ENCODE peak calls at places on chromosomes 12 and 14, in six cellular contexts. One of them, this sample, is unnamed.
A peak's percentile ranks its signal among the peaks of the same experiment; 100 is the strongest.

GRCh38 chr14:76812422-76813383 is at the start of gene ANGEL1:
- DNase-seq in SK-N-DZ: peak; percentile 87
- DNase-seq in stimulated activated CD8-positive, alpha-beta memory T cell treated with anti-CD3 and anti-CD28 coated beads, Interleukin-7, amount 100 ng/mL, for 4 hours: peak; percentile 94
- DNase-seq in Kasumi-1: peak; percentile 86
- DNase-seq in stimulated activated naive CD4-positive, alpha-beta T cell treated with Interleukin-2 at 50 U/mL for 16 hours: peak; percentile 95
- DNase-seq in HT1080: peak; percentile 91
- DNase-seq in this sample: peak; percentile 92

GRCh38 chr14:101888182-101888581 is 76.2 kb upstream of the DYNC1H1 start:
- DNase-seq in Kasumi-1: no peak
- DNase-seq in HT1080: no peak
- DNase-seq in SK-N-DZ: no peak
- DNase-seq in stimulated activated naive CD4-positive, alpha-beta T cell treated with Interleukin-2 at 50 U/mL for 16 hours: no peak
- DNase-seq in stimulated activated CD8-positive, alpha-beta memory T cell treated with anti-CD3 and anti-CD28 coated beads, Interleukin-7, amount 100 ng/mL, for 4 hours: no peak
- DNase-seq in this sample: no peak

GRCh38 chr12:59803735-59804134 is 207.9 kb downstream of the SLC16A7 start:
- DNase-seq in Kasumi-1: no peak
- DNase-seq in stimulated activated CD8-positive, alpha-beta memory T cell treated with anti-CD3 and anti-CD28 coated beads, Interleukin-7, amount 100 ng/mL, for 4 hours: no peak
- DNase-seq in HT1080: peak; percentile 13
- DNase-seq in SK-N-DZ: no peak
- DNase-seq in stimulated activated naive CD4-positive, alpha-beta T cell treated with Interleukin-2 at 50 U/mL for 16 hours: no peak
- DNase-seq in this sample: no peak

GRCh38 chr14:98173291-98173690 is 1098.7 kb downstream of the BCL11B start:
- DNase-seq in Kasumi-1: no peak
- DNase-seq in SK-N-DZ: no peak
- DNase-seq in stimulated activated naive CD4-positive, alpha-beta T cell treated with Interleukin-2 at 50 U/mL for 16 hours: no peak
- DNase-seq in HT1080: no peak
- DNase-seq in stimulated activated CD8-positive, alpha-beta memory T cell treated with anti-CD3 and anti-CD28 coated beads, Interleukin-7, amount 100 ng/mL, for 4 hours: peak; percentile 28
- DNase-seq in this sample: no peak

GRCh38 chr14:67738740-67739504 is 37.2 kb downstream of the RDH12 start:
- DNase-seq in SK-N-DZ: peak; percentile 46
- DNase-seq in stimulated activated naive CD4-positive, alpha-beta T cell treated with Interleukin-2 at 50 U/mL for 16 hours: no peak
- DNase-seq in HT1080: peak; percentile 87
- DNase-seq in Kasumi-1: no peak
- DNase-seq in stimulated activated CD8-positive, alpha-beta memory T cell treated with anti-CD3 and anti-CD28 coated beads, Interleukin-7, amount 100 ng/mL, for 4 hours: no peak
- DNase-seq in this sample: no peak

GRCh38 chr12:21416611-21417121 is 20.8 kb upstream of the PYROXD1 start:
- DNase-seq in stimulated activated naive CD4-positive, alpha-beta T cell treated with Interleukin-2 at 50 U/mL for 16 hours: no peak
- DNase-seq in stimulated activated CD8-positive, alpha-beta memory T cell treated with anti-CD3 and anti-CD28 coated beads, Interleukin-7, amount 100 ng/mL, for 4 hours: no peak
- DNase-seq in Kasumi-1: no peak
- DNase-seq in SK-N-DZ: no peak
- DNase-seq in HT1080: peak; percentile 42
- DNase-seq in this sample: no peak

GRCh38 chr12:78204926-78205325 is 374.2 kb downstream of the NAV3 start:
- DNase-seq in Kasumi-1: no peak
- DNase-seq in stimulated activated naive CD4-positive, alpha-beta T cell treated with Interleukin-2 at 50 U/mL for 16 hours: no peak
- DNase-seq in stimulated activated CD8-positive, alpha-beta memory T cell treated with anti-CD3 and anti-CD28 coated beads, Interleukin-7, amount 100 ng/mL, for 4 hours: no peak
- DNase-seq in HT1080: no peak
- DNase-seq in SK-N-DZ: no peak
- DNase-seq in this sample: no peak

GRCh38 chr14:36300337-36300736 is 20.1 kb downstream of the MBIP start:
- DNase-seq in SK-N-DZ: no peak
- DNase-seq in HT1080: peak; percentile 17
- DNase-seq in stimulated activated CD8-positive, alpha-beta memory T cell treated with anti-CD3 and anti-CD28 coated beads, Interleukin-7, amount 100 ng/mL, for 4 hours: no peak
- DNase-seq in Kasumi-1: no peak
- DNase-seq in stimulated activated naive CD4-positive, alpha-beta T cell treated with Interleukin-2 at 50 U/mL for 16 hours: no peak
- DNase-seq in this sample: no peak

GRCh38 chr14:40599726-40600125 is 1007.0 kb upstream of the LRFN5 start:
- DNase-seq in stimulated activated naive CD4-positive, alpha-beta T cell treated with Interleukin-2 at 50 U/mL for 16 hours: no peak
- DNase-seq in SK-N-DZ: no peak
- DNase-seq in stimulated activated CD8-positive, alpha-beta memory T cell treated with anti-CD3 and anti-CD28 coated beads, Interleukin-7, amount 100 ng/mL, for 4 hours: no peak
- DNase-seq in HT1080: peak; percentile 1
- DNase-seq in Kasumi-1: no peak
- DNase-seq in this sample: peak; percentile 4

GRCh38 chr12:29771786-29772185 is 12.0 kb downstream of the TMTC1 start:
- DNase-seq in stimulated activated naive CD4-positive, alpha-beta T cell treated with Interleukin-2 at 50 U/mL for 16 hours: no peak
- DNase-seq in stimulated activated CD8-positive, alpha-beta memory T cell treated with anti-CD3 and anti-CD28 coated beads, Interleukin-7, amount 100 ng/mL, for 4 hours: no peak
- DNase-seq in HT1080: no peak
- DNase-seq in SK-N-DZ: no peak
- DNase-seq in Kasumi-1: no peak
- DNase-seq in this sample: no peak

GRCh38 chr12:46101121-46101869 is 110.9 kb upstream of the SCAF11 start:
- DNase-seq in stimulated activated naive CD4-positive, alpha-beta T cell treated with Interleukin-2 at 50 U/mL for 16 hours: no peak
- DNase-seq in HT1080: peak; percentile 59
- DNase-seq in Kasumi-1: no peak
- DNase-seq in stimulated activated CD8-positive, alpha-beta memory T cell treated with anti-CD3 and anti-CD28 coated beads, Interleukin-7, amount 100 ng/mL, for 4 hours: no peak
- DNase-seq in SK-N-DZ: no peak
- DNase-seq in this sample: no peak

GRCh38 chr12:12331896-12332295 is 18.1 kb downstream of the MANSC1 start:
- DNase-seq in stimulated activated naive CD4-positive, alpha-beta T cell treated with Interleukin-2 at 50 U/mL for 16 hours: no peak
- DNase-seq in Kasumi-1: no peak
- DNase-seq in stimulated activated CD8-positive, alpha-beta memory T cell treated with anti-CD3 and anti-CD28 coated beads, Interleukin-7, amount 100 ng/mL, for 4 hours: no peak
- DNase-seq in SK-N-DZ: no peak
- DNase-seq in HT1080: no peak
- DNase-seq in this sample: no peak

GRCh38 chr12:12505544-12506501 is 56.8 kb downstream of the DUSP16 start:
- DNase-seq in HT1080: no peak
- DNase-seq in stimulated activated naive CD4-positive, alpha-beta T cell treated with Interleukin-2 at 50 U/mL for 16 hours: peak; percentile 19
- DNase-seq in SK-N-DZ: peak; percentile 81
- DNase-seq in Kasumi-1: no peak
- DNase-seq in stimulated activated CD8-positive, alpha-beta memory T cell treated with anti-CD3 and anti-CD28 coated beads, Interleukin-7, amount 100 ng/mL, for 4 hours: no peak
- DNase-seq in this sample: peak; percentile 69

GRCh38 chr12:48973084-48973483 is 1.5 kb upstream of the WNT10B start:
- DNase-seq in HT1080: no peak
- DNase-seq in stimulated activated CD8-positive, alpha-beta memory T cell treated with anti-CD3 and anti-CD28 coated beads, Interleukin-7, amount 100 ng/mL, for 4 hours: no peak
- DNase-seq in Kasumi-1: no peak
- DNase-seq in stimulated activated naive CD4-positive, alpha-beta T cell treated with Interleukin-2 at 50 U/mL for 16 hours: no peak
- DNase-seq in SK-N-DZ: no peak
- DNase-seq in this sample: no peak

GRCh38 chr12:30696486-30696885 is 817 bp upstream of the IPO8 start:
- DNase-seq in Kasumi-1: no peak
- DNase-seq in SK-N-DZ: peak; percentile 16
- DNase-seq in stimulated activated CD8-positive, alpha-beta memory T cell treated with anti-CD3 and anti-CD28 coated beads, Interleukin-7, amount 100 ng/mL, for 4 hours: no peak
- DNase-seq in HT1080: peak; percentile 5
- DNase-seq in stimulated activated naive CD4-positive, alpha-beta T cell treated with Interleukin-2 at 50 U/mL for 16 hours: no peak
- DNase-seq in this sample: no peak

GRCh38 chr12:50597200-50598195 is 92.7 kb downstream of the DIP2B start:
- DNase-seq in HT1080: peak; percentile 97
- DNase-seq in stimulated activated naive CD4-positive, alpha-beta T cell treated with Interleukin-2 at 50 U/mL for 16 hours: peak; percentile 53
- DNase-seq in SK-N-DZ: no peak
- DNase-seq in Kasumi-1: peak; percentile 79
- DNase-seq in stimulated activated CD8-positive, alpha-beta memory T cell treated with anti-CD3 and anti-CD28 coated beads, Interleukin-7, amount 100 ng/mL, for 4 hours: peak; percentile 54
- DNase-seq in this sample: peak; percentile 33

GRCh38 chr12:13435535-13435934 is 239.0 kb downstream of the EMP1 start:
- DNase-seq in stimulated activated naive CD4-positive, alpha-beta T cell treated with Interleukin-2 at 50 U/mL for 16 hours: no peak
- DNase-seq in SK-N-DZ: no peak
- DNase-seq in Kasumi-1: no peak
- DNase-seq in HT1080: peak; percentile 70
- DNase-seq in stimulated activated CD8-positive, alpha-beta memory T cell treated with anti-CD3 and anti-CD28 coated beads, Interleukin-7, amount 100 ng/mL, for 4 hours: no peak
- DNase-seq in this sample: no peak

GRCh38 chr12:104263580-104264358 is 39.8 kb upstream of the EID3 start:
- DNase-seq in stimulated activated naive CD4-positive, alpha-beta T cell treated with Interleukin-2 at 50 U/mL for 16 hours: no peak
- DNase-seq in stimulated activated CD8-positive, alpha-beta memory T cell treated with anti-CD3 and anti-CD28 coated beads, Interleukin-7, amount 100 ng/mL, for 4 hours: no peak
- DNase-seq in Kasumi-1: peak; percentile 33
- DNase-seq in SK-N-DZ: peak; percentile 57
- DNase-seq in HT1080: no peak
- DNase-seq in this sample: peak; percentile 38

GRCh38 chr14:55281316-55281839 is 10.2 kb downstream of the FBXO34 start:
- DNase-seq in HT1080: no peak
- DNase-seq in stimulated activated CD8-positive, alpha-beta memory T cell treated with anti-CD3 and anti-CD28 coated beads, Interleukin-7, amount 100 ng/mL, for 4 hours: no peak
- DNase-seq in Kasumi-1: no peak
- DNase-seq in stimulated activated naive CD4-positive, alpha-beta T cell treated with Interleukin-2 at 50 U/mL for 16 hours: no peak
- DNase-seq in SK-N-DZ: no peak
- DNase-seq in this sample: no peak

GRCh38 chr12:18468521-18469075 is 207.3 kb downstream of the PIK3C2G start:
- DNase-seq in stimulated activated naive CD4-positive, alpha-beta T cell treated with Interleukin-2 at 50 U/mL for 16 hours: no peak
- DNase-seq in HT1080: peak; percentile 62
- DNase-seq in SK-N-DZ: no peak
- DNase-seq in Kasumi-1: no peak
- DNase-seq in stimulated activated CD8-positive, alpha-beta memory T cell treated with anti-CD3 and anti-CD28 coated beads, Interleukin-7, amount 100 ng/mL, for 4 hours: no peak
- DNase-seq in this sample: no peak

GRCh38 chr12:96034631-96035282 is 630 bp downstream of the LTA4H start:
- DNase-seq in stimulated activated CD8-positive, alpha-beta memory T cell treated with anti-CD3 and anti-CD28 coated beads, Interleukin-7, amount 100 ng/mL, for 4 hours: no peak
- DNase-seq in Kasumi-1: peak; percentile 69
- DNase-seq in stimulated activated naive CD4-positive, alpha-beta T cell treated with Interleukin-2 at 50 U/mL for 16 hours: peak; percentile 37
- DNase-seq in HT1080: no peak
- DNase-seq in SK-N-DZ: peak; percentile 44
- DNase-seq in this sample: peak; percentile 48

GRCh38 chr12:49842519-49843352 is at the start of gene BCDIN3D:
- DNase-seq in Kasumi-1: peak; percentile 87
- DNase-seq in stimulated activated CD8-positive, alpha-beta memory T cell treated with anti-CD3 and anti-CD28 coated beads, Interleukin-7, amount 100 ng/mL, for 4 hours: peak; percentile 83
- DNase-seq in HT1080: peak; percentile 96
- DNase-seq in SK-N-DZ: peak; percentile 86
- DNase-seq in stimulated activated naive CD4-positive, alpha-beta T cell treated with Interleukin-2 at 50 U/mL for 16 hours: peak; percentile 92
- DNase-seq in this sample: peak; percentile 93

GRCh38 chr12:106445053-106445452 is 87.5 kb downstream of the POLR3B start:
- DNase-seq in SK-N-DZ: no peak
- DNase-seq in HT1080: no peak
- DNase-seq in Kasumi-1: no peak
- DNase-seq in stimulated activated CD8-positive, alpha-beta memory T cell treated with anti-CD3 and anti-CD28 coated beads, Interleukin-7, amount 100 ng/mL, for 4 hours: no peak
- DNase-seq in stimulated activated naive CD4-positive, alpha-beta T cell treated with Interleukin-2 at 50 U/mL for 16 hours: no peak
- DNase-seq in this sample: no peak

GRCh38 chr12:108649668-108650067 is 16.0 kb upstream of the SELPLG start:
- DNase-seq in stimulated activated naive CD4-positive, alpha-beta T cell treated with Interleukin-2 at 50 U/mL for 16 hours: no peak
- DNase-seq in SK-N-DZ: no peak
- DNase-seq in stimulated activated CD8-positive, alpha-beta memory T cell treated with anti-CD3 and anti-CD28 coated beads, Interleukin-7, amount 100 ng/mL, for 4 hours: no peak
- DNase-seq in Kasumi-1: no peak
- DNase-seq in HT1080: peak; percentile 92
- DNase-seq in this sample: no peak

GRCh38 chr14:72907327-72907826 is 13.5 kb upstream of the DPF3 start:
- DNase-seq in Kasumi-1: no peak
- DNase-seq in HT1080: peak; percentile 41
- DNase-seq in stimulated activated naive CD4-positive, alpha-beta T cell treated with Interleukin-2 at 50 U/mL for 16 hours: no peak
- DNase-seq in stimulated activated CD8-positive, alpha-beta memory T cell treated with anti-CD3 and anti-CD28 coated beads, Interleukin-7, amount 100 ng/mL, for 4 hours: no peak
- DNase-seq in SK-N-DZ: no peak
- DNase-seq in this sample: peak; percentile 68

GRCh38 chr12:9925746-9926393 is 6.3 kb downstream of the CLEC2A start:
- DNase-seq in Kasumi-1: peak; percentile 59
- DNase-seq in SK-N-DZ: peak; percentile 10
- DNase-seq in stimulated activated naive CD4-positive, alpha-beta T cell treated with Interleukin-2 at 50 U/mL for 16 hours: no peak
- DNase-seq in stimulated activated CD8-positive, alpha-beta memory T cell treated with anti-CD3 and anti-CD28 coated beads, Interleukin-7, amount 100 ng/mL, for 4 hours: no peak
- DNase-seq in HT1080: peak; percentile 17
- DNase-seq in this sample: peak; percentile 74

GRCh38 chr12:95784886-95785285 is 5.7 kb downstream of the NTN4 start:
- DNase-seq in stimulated activated CD8-positive, alpha-beta memory T cell treated with anti-CD3 and anti-CD28 coated beads, Interleukin-7, amount 100 ng/mL, for 4 hours: no peak
- DNase-seq in Kasumi-1: no peak
- DNase-seq in SK-N-DZ: no peak
- DNase-seq in stimulated activated naive CD4-positive, alpha-beta T cell treated with Interleukin-2 at 50 U/mL for 16 hours: no peak
- DNase-seq in HT1080: no peak
- DNase-seq in this sample: no peak

GRCh38 chr12:63302941-63303536 is 152.0 kb upstream of the AVPR1A start:
- DNase-seq in stimulated activated CD8-positive, alpha-beta memory T cell treated with anti-CD3 and anti-CD28 coated beads, Interleukin-7, amount 100 ng/mL, for 4 hours: no peak
- DNase-seq in Kasumi-1: no peak
- DNase-seq in stimulated activated naive CD4-positive, alpha-beta T cell treated with Interleukin-2 at 50 U/mL for 16 hours: no peak
- DNase-seq in SK-N-DZ: no peak
- DNase-seq in HT1080: no peak
- DNase-seq in this sample: no peak

GRCh38 chr14:55129428-55130193 is 559 bp downstream of the LGALS3 start:
- DNase-seq in Kasumi-1: peak; percentile 9
- DNase-seq in stimulated activated naive CD4-positive, alpha-beta T cell treated with Interleukin-2 at 50 U/mL for 16 hours: peak; percentile 49
- DNase-seq in stimulated activated CD8-positive, alpha-beta memory T cell treated with anti-CD3 and anti-CD28 coated beads, Interleukin-7, amount 100 ng/mL, for 4 hours: peak; percentile 34
- DNase-seq in HT1080: peak; percentile 68
- DNase-seq in SK-N-DZ: no peak
- DNase-seq in this sample: no peak

GRCh38 chr14:67137744-67138371 is 51.4 kb upstream of the GARIN2 start:
- DNase-seq in stimulated activated naive CD4-positive, alpha-beta T cell treated with Interleukin-2 at 50 U/mL for 16 hours: no peak
- DNase-seq in HT1080: no peak
- DNase-seq in stimulated activated CD8-positive, alpha-beta memory T cell treated with anti-CD3 and anti-CD28 coated beads, Interleukin-7, amount 100 ng/mL, for 4 hours: no peak
- DNase-seq in SK-N-DZ: peak; percentile 1
- DNase-seq in Kasumi-1: peak; percentile 73
- DNase-seq in this sample: peak; percentile 37

GRCh38 chr12:50992814-50993213 is 33.4 kb downstream of the SLC11A2 start:
- DNase-seq in SK-N-DZ: no peak
- DNase-seq in stimulated activated naive CD4-positive, alpha-beta T cell treated with Interleukin-2 at 50 U/mL for 16 hours: no peak
- DNase-seq in HT1080: no peak
- DNase-seq in Kasumi-1: peak; percentile 22
- DNase-seq in stimulated activated CD8-positive, alpha-beta memory T cell treated with anti-CD3 and anti-CD28 coated beads, Interleukin-7, amount 100 ng/mL, for 4 hours: no peak
- DNase-seq in this sample: no peak

GRCh38 chr12:79128956-79129355 is 264.4 kb downstream of the SYT1 start:
- DNase-seq in Kasumi-1: no peak
- DNase-seq in HT1080: no peak
- DNase-seq in stimulated activated CD8-positive, alpha-beta memory T cell treated with anti-CD3 and anti-CD28 coated beads, Interleukin-7, amount 100 ng/mL, for 4 hours: no peak
- DNase-seq in stimulated activated naive CD4-positive, alpha-beta T cell treated with Interleukin-2 at 50 U/mL for 16 hours: no peak
- DNase-seq in SK-N-DZ: no peak
- DNase-seq in this sample: no peak

GRCh38 chr12:77947326-77947725 is 116.6 kb downstream of the NAV3 start:
- DNase-seq in HT1080: peak; percentile 40
- DNase-seq in stimulated activated naive CD4-positive, alpha-beta T cell treated with Interleukin-2 at 50 U/mL for 16 hours: no peak
- DNase-seq in stimulated activated CD8-positive, alpha-beta memory T cell treated with anti-CD3 and anti-CD28 coated beads, Interleukin-7, amount 100 ng/mL, for 4 hours: no peak
- DNase-seq in SK-N-DZ: no peak
- DNase-seq in Kasumi-1: no peak
- DNase-seq in this sample: peak; percentile 23